ENCODE peak calls at places on chromosomes 11 and 22, in five cellular contexts. F is A549, J is BE2C, X is cardiac fibroblast, W is fibroblast of pulmonary artery. G is an unnamed sample.
A peak's percentile ranks its signal among the peaks of the same experiment; 100 is the strongest.

GRCh38 chr11:128180446-128181089 is 406.8 kb downstream of the ETS1 start:
- DNase-seq in W (peak; percentile 95), X (peak; percentile 90), F (peak; percentile 62), J (no peak), G (no peak)

GRCh38 chr11:132140056-132140455 is 769.6 kb downstream of the NTM start:
- DNase-seq in W (no peak), J (no peak), F (no peak), X (no peak), G (no peak)

GRCh38 chr11:10742460-10743208 is 8.4 kb upstream of the CTR9 start:
- DNase-seq in X (peak; percentile 56), F (no peak), W (no peak), J (peak; percentile 22), G (no peak)

GRCh38 chr11:33690290-33691050 is 10.2 kb downstream of the C11orf91 start:
- DNase-seq in X (peak; percentile 100), J (no peak), W (peak; percentile 98), F (peak; percentile 94), G (peak; percentile 77)

GRCh38 chr11:65862941-65863888 is 3.0 kb downstream of the MUS81 start:
- DNase-seq in F (no peak), X (no peak), W (no peak), J (no peak), G (no peak)

GRCh38 chr11:17613428-17613962 is 66.4 kb downstream of the OTOG start:
- DNase-seq in X (no peak), W (no peak), F (no peak), J (no peak), G (no peak)

GRCh38 chr22:42947211-42947990 is 67.5 kb downstream of the PACSIN2 start:
- DNase-seq in J (peak; percentile 63), F (peak; percentile 44), W (no peak), X (no peak), G (peak; percentile 86)

GRCh38 chr22:19761500-19762314 is 1.1 kb downstream of the TBX1 start:
- DNase-seq in X (no peak), W (no peak), J (no peak), F (no peak), G (no peak)

GRCh38 chr11:15276616-15277015 is 161.9 kb downstream of the INSC start:
- DNase-seq in F (no peak), J (peak; percentile 4), W (peak; percentile 13), X (peak; percentile 10), G (no peak)

GRCh38 chr11:131811380-131811779 is 441.0 kb downstream of the NTM start:
- DNase-seq in W (no peak), F (no peak), J (no peak), X (peak; percentile 18), G (no peak)

GRCh38 chr11:127013550-127013949 is 13.0 kb upstream of the KIRREL3 start:
- DNase-seq in J (no peak), X (no peak), F (no peak), W (no peak), G (no peak)

GRCh38 chr11:127018683-127019279 is 18.2 kb upstream of the KIRREL3 start:
- DNase-seq in X (peak; percentile 64), F (peak; percentile 27), W (no peak), J (no peak), G (no peak)

DNA sequence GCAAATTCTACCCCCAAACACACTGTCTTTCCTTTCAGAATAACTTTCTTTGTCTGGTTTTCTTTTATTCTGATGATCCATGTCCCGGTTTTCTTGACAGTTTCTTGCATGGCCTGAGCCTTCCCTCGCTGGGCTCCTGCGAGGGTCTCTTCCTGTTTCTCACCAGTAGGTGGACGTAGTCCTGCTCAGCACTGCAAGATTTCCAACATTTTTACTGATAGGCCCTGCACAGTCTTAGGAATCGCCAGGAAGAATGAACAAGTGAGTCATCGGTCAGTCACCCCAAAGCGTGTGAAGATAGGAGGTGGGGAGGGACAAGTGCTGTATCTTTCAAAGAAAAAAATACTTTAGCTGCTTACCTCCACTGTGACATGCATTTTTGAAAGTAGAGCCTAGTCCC is 16.9 kb upstream of the KIRREL3 start:
- DNase-seq in W (peak; percentile 30), F (peak; percentile 81), J (no peak), X (peak; percentile 66), G (peak; percentile 44)
- TF ChIP-seq CTCF in W (peak; percentile 22), F (peak; percentile 41), J (peak; percentile 56), X (peak; percentile 12), G (peak; percentile 31)

DNA sequence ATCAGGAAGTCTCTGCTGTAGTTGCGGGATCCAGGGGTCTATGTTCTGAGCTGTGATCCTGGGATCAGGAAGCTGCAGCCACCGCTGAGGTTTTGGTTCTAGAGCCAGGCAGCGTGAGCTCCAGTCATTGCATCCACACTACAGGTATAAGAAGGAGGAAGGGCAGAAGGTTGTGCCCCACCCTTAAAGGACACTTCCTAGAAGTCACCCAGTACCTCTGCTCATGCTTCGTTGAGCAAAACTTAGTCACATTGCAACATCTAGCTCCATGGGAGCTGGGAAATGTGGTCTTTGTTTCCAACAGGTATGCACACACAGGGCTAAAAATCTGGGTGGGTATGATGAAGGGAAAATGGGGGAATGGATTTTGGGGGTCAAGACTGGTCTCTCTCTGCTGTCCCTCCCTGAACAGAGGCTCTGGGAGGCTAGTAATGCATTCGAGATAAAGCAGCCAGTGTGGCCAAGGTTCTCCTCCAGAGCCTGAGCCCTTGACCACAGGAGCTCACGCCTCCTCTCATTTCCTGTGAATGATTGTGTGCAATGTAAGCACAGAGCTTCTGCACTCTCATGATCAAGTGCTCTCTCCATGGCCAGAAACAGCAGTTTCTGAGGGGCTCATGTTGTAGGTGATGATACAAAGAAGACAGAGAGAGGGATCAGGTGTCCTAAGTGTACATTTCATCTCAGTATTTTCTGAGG is 86.8 kb upstream of the OR4B1 start:
- DNase-seq in J (no peak), W (no peak), X (no peak), F (no peak), G (no peak)
- TF ChIP-seq CTCF in J (no peak), W (no peak), X (no peak), F (no peak), G (no peak)

DNA sequence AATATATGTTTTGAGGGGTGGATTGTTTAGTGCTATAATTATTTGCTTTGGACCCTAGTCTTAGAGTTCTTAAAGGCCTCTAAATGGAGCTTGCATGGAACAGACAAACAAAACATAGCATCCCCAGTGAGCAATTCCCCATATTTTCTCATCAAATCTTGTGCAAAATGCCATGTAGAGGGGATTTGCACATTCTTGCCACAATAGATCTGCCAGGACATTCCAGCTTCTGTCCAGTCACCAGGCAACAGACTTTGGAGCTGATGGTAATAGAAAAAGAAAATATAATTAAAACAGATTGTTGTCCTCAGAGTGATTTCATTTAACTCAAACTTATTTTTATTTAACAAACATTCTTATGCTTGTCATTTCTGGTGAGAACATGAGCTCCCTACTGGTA is 360.3 kb upstream of the PDGFD start:
- DNase-seq in W (no peak), X (no peak), J (no peak), F (no peak), G (no peak)
- TF ChIP-seq CTCF in W (no peak), X (no peak), J (no peak), F (no peak), G (no peak)

DNA sequence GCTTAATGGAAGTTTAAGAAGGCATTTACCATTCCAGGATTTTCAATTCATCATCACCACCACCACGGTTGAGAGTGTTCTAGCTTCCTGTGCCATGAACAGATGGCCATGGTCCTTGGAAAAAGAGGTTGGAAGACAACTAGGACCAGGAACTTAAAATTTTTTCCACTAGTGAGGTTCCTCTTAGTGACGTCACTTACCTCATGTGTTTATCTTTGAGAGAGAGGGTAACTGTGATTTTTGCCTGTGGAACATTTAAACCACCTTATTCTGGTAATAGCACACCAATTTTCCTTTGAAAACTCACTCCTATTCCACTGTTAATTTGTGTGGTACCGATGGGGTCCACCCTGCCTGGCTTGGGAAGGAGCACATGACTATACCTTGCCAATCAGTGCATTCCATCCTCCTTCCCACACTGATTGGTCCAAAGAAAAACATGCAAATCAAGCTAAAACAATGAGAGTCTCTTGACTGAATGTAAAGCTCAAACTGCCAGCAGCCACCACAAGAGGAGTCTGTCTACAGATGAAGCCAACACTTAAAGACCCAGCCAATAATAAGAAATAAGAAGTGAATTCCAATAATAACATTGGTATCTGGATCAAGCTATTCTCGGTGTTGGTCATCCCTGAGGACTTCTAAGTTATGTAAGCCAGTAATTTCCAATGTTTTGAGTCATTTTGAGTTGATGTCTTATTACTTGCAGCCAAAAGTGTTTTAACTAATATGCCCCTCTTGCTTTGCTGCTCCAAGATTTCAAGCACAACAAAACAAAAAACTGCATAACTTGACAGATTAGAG is 111.8 kb downstream of the MPPED2 start:
- DNase-seq in W (no peak), X (no peak), F (no peak), J (no peak), G (no peak)
- TF ChIP-seq CTCF in W (no peak), X (no peak), F (no peak), J (no peak), G (no peak)

GRCh38 chr11:92071660-92072059 is 153.0 kb upstream of the FAT3 start:
- DNase-seq in W (no peak), F (no peak), X (no peak), J (no peak), G (no peak)

GRCh38 chr11:92070026-92070889 is 154.4 kb upstream of the FAT3 start:
- DNase-seq in W (peak; percentile 35), J (no peak), X (peak; percentile 7), F (no peak), G (no peak)
- TF ChIP-seq CTCF in W (peak; percentile 36), J (peak; percentile 26), X (no peak), F (no peak), G (no peak)

GRCh38 chr11:134843735-134844134 is 431.7 kb upstream of the B3GAT1 start:
- DNase-seq in X (no peak), W (no peak), F (no peak), J (no peak), G (no peak)

GRCh38 chr11:134838708-134839107 is 426.7 kb upstream of the B3GAT1 start:
- DNase-seq in J (no peak), F (no peak), X (no peak), W (no peak), G (no peak)

GRCh38 chr11:134841972-134842371 is 429.9 kb upstream of the B3GAT1 start:
- DNase-seq in X (no peak), W (no peak), J (no peak), F (no peak), G (no peak)

GRCh38 chr11:134843020-134843419 is 431.0 kb upstream of the B3GAT1 start:
- DNase-seq in X (no peak), W (no peak), F (no peak), J (no peak), G (no peak)

GRCh38 chr11:134841411-134841810 is 429.4 kb upstream of the B3GAT1 start:
- DNase-seq in F (no peak), X (no peak), J (no peak), W (no peak), G (no peak)
- TF ChIP-seq CTCF in F (no peak), X (no peak), J (no peak), W (no peak), G (no peak)

DNA sequence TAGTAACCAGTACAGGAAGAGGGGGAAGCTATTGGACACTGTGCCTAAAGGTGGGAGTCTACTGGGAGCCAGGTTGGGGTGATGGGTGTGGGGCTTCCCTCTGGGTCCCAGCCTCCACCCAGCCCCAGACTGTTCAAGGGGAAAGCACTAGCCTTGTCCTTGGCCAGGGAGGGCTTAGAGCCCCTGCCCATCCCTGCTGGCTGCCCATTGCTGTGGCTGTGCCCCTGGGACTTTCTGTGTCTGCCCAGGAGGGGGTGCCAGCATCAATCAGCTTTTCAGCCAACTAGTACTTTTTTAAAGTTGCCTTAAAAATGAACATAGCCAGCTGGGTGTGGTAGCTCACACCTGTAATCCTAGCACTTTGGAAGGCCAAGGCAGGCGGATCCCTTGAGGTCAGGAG is 19.9 kb downstream of the INCENP start:
- DNase-seq in F (no peak), X (no peak), W (no peak), J (no peak), G (no peak)
- TF ChIP-seq CTCF in F (no peak), X (peak; percentile 8), W (peak; percentile 22), J (no peak), G (no peak)